ENCODE peak calls at places on chromosomes 12 and 14, in ten cellular contexts. O is stimulated activated CD4-positive, alpha-beta T cell treated with anti-CD3 and anti-CD28 coated beads, Interleukin-12 subunit alpha, Interleukin-12 subunit beta, amount 100 ng/mL, for 4 hours; N is Kasumi-1; K is activated CD4-positive, alpha-beta T cell treated with anti-CD3 and anti-CD28 coated beads for 36 hours; A is anterior cingulate cortex; S is MG63; Q is progenitor cell of endocrine pancreas; T is NCI-H1092; L is AG09309; U is retina. J is an unnamed sample.

GRCh38 chr14:21309956-21310355 is 30.1 kb downstream of the RPGRIP1 start:
- DNase-seq in O (no peak), N (no peak), K (no peak), A (no peak), S (no peak), Q (no peak), T (no peak), L (no peak), U (no peak), J (no peak)

GRCh38 chr14:94612580-94613554 is 676 bp downstream of the SERPINA3 start:
- DNase-seq in O (no peak), N (no peak), K (no peak), A (no peak), S (peak; percentile 7), Q (no peak), T (no peak), L (no peak), U (no peak), J (peak; percentile 77)

GRCh38 chr12:109999983-110000505 is 814 bp downstream of the ANKRD13A start:
- DNase-seq in O (no peak), N (peak; percentile 25), K (peak; percentile 52), A (no peak), S (peak; percentile 45), Q (no peak), T (no peak), L (no peak), U (peak; percentile 33), J (no peak)

GRCh38 chr14:36516719-36517241 is 3.3 kb downstream of the NKX2-1 start:
- DNase-seq in O (no peak), N (no peak), K (no peak), A (no peak), S (no peak), Q (no peak), T (peak; percentile 58), L (no peak), U (peak; percentile 44), J (no peak)

GRCh38 chr12:54786081-54786480 is 68.2 kb upstream of the MUCL1 start:
- DNase-seq in O (no peak), N (no peak), K (no peak), A (no peak), S (no peak), Q (no peak), T (no peak), L (no peak), U (no peak), J (no peak)

GRCh38 chr12:75086086-75087038 is 123.3 kb downstream of the KCNC2 start:
- DNase-seq in O (no peak), N (no peak), K (no peak), A (no peak), S (peak; percentile 35), Q (no peak), T (no peak), L (no peak), U (no peak), J (no peak)

GRCh38 chr12:12432373-12432772 is 75.5 kb downstream of the BORCS5 start:
- DNase-seq in O (no peak), N (no peak), K (no peak), A (no peak), S (peak; percentile 45), Q (no peak), T (no peak), L (peak; percentile 43), U (no peak), J (no peak)

GRCh38 chr12:124802361-124802760 is 61.3 kb downstream of the SCARB1 start:
- DNase-seq in O (no peak), N (no peak), K (no peak), A (no peak), S (no peak), Q (no peak), T (no peak), L (no peak), U (no peak), J (no peak)

GRCh38 chr12:3135522-3136461 is 58.6 kb downstream of the TSPAN9 start:
- DNase-seq in O (peak; percentile 13), N (peak; percentile 3), K (peak; percentile 55), A (no peak), S (peak; percentile 24), Q (peak; percentile 52), T (peak; percentile 47), L (peak; percentile 35), U (peak; percentile 87), J (no peak)

GRCh38 chr12:108129017-108129812 is at the start of gene WSCD2:
- DNase-seq in O (no peak), N (peak; percentile 7), K (peak; percentile 37), A (peak; percentile 33), S (peak; percentile 43), Q (peak; percentile 71), T (peak; percentile 27), L (no peak), U (peak; percentile 88), J (no peak)

GRCh38 chr12:45336331-45336730 is 120.4 kb downstream of the ANO6 start:
- DNase-seq in O (no peak), N (no peak), K (no peak), A (no peak), S (no peak), Q (no peak), T (no peak), L (peak; percentile 69), U (no peak), J (no peak)

GRCh38 chr12:12282761-12283160 is 15.9 kb upstream of the LRP6 start:
- DNase-seq in O (no peak), N (no peak), K (no peak), A (no peak), S (no peak), Q (no peak), T (no peak), L (no peak), U (no peak), J (no peak)

GRCh38 chr12:59320112-59320511 is 275.7 kb upstream of the SLC16A7 start:
- DNase-seq in O (no peak), N (no peak), K (no peak), A (no peak), S (no peak), Q (no peak), T (no peak), L (no peak), U (no peak), J (no peak)

GRCh38 chr12:78290606-78291345 is 460.1 kb downstream of the NAV3 start:
- DNase-seq in O (no peak), N (no peak), K (no peak), A (no peak), S (peak; percentile 58), Q (no peak), T (no peak), L (peak; percentile 31), U (no peak), J (no peak)

GRCh38 chr14:99360774-99361595 is 89.0 kb upstream of the BCL11B start:
- DNase-seq in O (no peak), N (no peak), K (peak; percentile 21), A (no peak), S (peak; percentile 4), Q (no peak), T (no peak), L (no peak), U (no peak), J (no peak)

GRCh38 chr12:6241495-6241894 is 41.3 kb downstream of the CD9 start:
- DNase-seq in O (no peak), N (no peak), K (no peak), A (no peak), S (no peak), Q (no peak), T (no peak), L (no peak), U (no peak), J (no peak)

GRCh38 chr14:41718477-41719166 is 111.9 kb downstream of the LRFN5 start:
- DNase-seq in O (no peak), N (peak; percentile 87), K (no peak), A (no peak), S (no peak), Q (no peak), T (peak; percentile 83), L (no peak), U (no peak), J (no peak)

GRCh38 chr14:81811705-81812269 is 278.1 kb upstream of the SEL1L start:
- DNase-seq in O (no peak), N (no peak), K (no peak), A (no peak), S (no peak), Q (no peak), T (no peak), L (no peak), U (no peak), J (no peak)

GRCh38 chr14:56189306-56189705 is 71.1 kb downstream of the PELI2 start:
- DNase-seq in O (no peak), N (no peak), K (no peak), A (no peak), S (no peak), Q (no peak), T (no peak), L (peak; percentile 42), U (no peak), J (no peak)

GRCh38 chr12:58812229-58812628 is 108.1 kb downstream of the LRIG3 start:
- DNase-seq in O (no peak), N (no peak), K (no peak), A (no peak), S (no peak), Q (no peak), T (no peak), L (no peak), U (no peak), J (no peak)

GRCh38 chr12:49909826-49910225 is 6.1 kb upstream of the FAIM2 start:
- DNase-seq in O (no peak), N (no peak), K (peak; percentile 27), A (no peak), S (no peak), Q (no peak), T (no peak), L (no peak), U (peak; percentile 67), J (no peak)

GRCh38 chr12:76587428-76588178 is 28.0 kb upstream of the OSBPL8 start:
- DNase-seq in O (no peak), N (no peak), K (no peak), A (no peak), S (no peak), Q (no peak), T (no peak), L (peak; percentile 67), U (no peak), J (no peak)

GRCh38 chr12:109445224-109445623 is 31.9 kb downstream of the KCTD10 start:
- DNase-seq in O (no peak), N (no peak), K (no peak), A (no peak), S (no peak), Q (no peak), T (no peak), L (peak; percentile 94), U (no peak), J (no peak)

GRCh38 chr12:10900972-10901371 is 8.4 kb downstream of the TAS2R13 start:
- DNase-seq in O (no peak), N (no peak), K (no peak), A (no peak), S (no peak), Q (no peak), T (no peak), L (no peak), U (no peak), J (no peak)

GRCh38 chr12:93229494-93230310 is 148.0 kb upstream of the NUDT4 start:
- DNase-seq in O (no peak), N (no peak), K (no peak), A (no peak), S (peak; percentile 45), Q (no peak), T (no peak), L (peak; percentile 73), U (no peak), J (no peak)

GRCh38 chr12:28192145-28192544 is 1.9 kb downstream of the CCDC91 start:
- DNase-seq in O (no peak), N (no peak), K (no peak), A (no peak), S (no peak), Q (no peak), T (no peak), L (no peak), U (no peak), J (no peak)

GRCh38 chr12:11823043-11823442 is 173.6 kb downstream of the ETV6 start:
- DNase-seq in O (no peak), N (no peak), K (no peak), A (no peak), S (no peak), Q (no peak), T (no peak), L (peak; percentile 87), U (no peak), J (no peak)

GRCh38 chr12:111412007-111412829 is 6.5 kb downstream of the SH2B3 start:
- DNase-seq in O (no peak), N (peak; percentile 18), K (peak; percentile 27), A (peak; percentile 24), S (no peak), Q (no peak), T (no peak), L (no peak), U (no peak), J (no peak)